ENCODE peak calls at places on chromosomes 2 and 18, in nine cellular contexts. W is bronchial epithelial cell, U is GM12864, D is ascending aorta, P is Calu3, C is A549, K is cardiac fibroblast, V is GM10248, A is cardiac muscle cell. M is an unnamed sample.

GRCh38 chr2:241309684-241310117 is 5.8 kb downstream of the HDLBP start:
- DNase-seq in W (peak), U (peak), D (no peak), P (no peak), C (no peak), K (peak), V (peak), A (no peak), M (peak)

GRCh38 chr2:69163109-69163508 is 150.1 kb downstream of the ANTXR1 start:
- DNase-seq in W (peak), U (no peak), D (peak), P (peak), C (peak), K (peak), V (no peak), A (no peak), M (no peak)

GRCh38 chr18:47682876-47683275 is 247.6 kb downstream of the SMAD2 start:
- DNase-seq in W (no peak), U (no peak), D (no peak), P (no peak), C (no peak), K (no peak), V (no peak), A (no peak), M (no peak)

GRCh38 chr2:55159037-55159651 is 72.9 kb downstream of the CLHC1 start:
- DNase-seq in W (peak), U (no peak), D (peak), P (no peak), C (no peak), K (no peak), V (peak), A (no peak), M (no peak)

GRCh38 chr2:108614659-108615058 is 80.4 kb downstream of the LIMS1 start:
- DNase-seq in W (peak), U (no peak), D (no peak), P (no peak), C (no peak), K (no peak), V (no peak), A (no peak), M (no peak)

GRCh38 chr2:44542520-44542919 is 180.8 kb downstream of the CAMKMT start:
- DNase-seq in W (no peak), U (no peak), D (no peak), P (no peak), C (no peak), K (no peak), V (no peak), A (no peak), M (no peak)

GRCh38 chr18:65287642-65288041 is 463.2 kb upstream of the CDH7 start:
- DNase-seq in W (no peak), U (no peak), D (no peak), P (no peak), C (no peak), K (no peak), V (no peak), A (no peak), M (no peak)

GRCh38 chr2:234679766-234680687 is 183.1 kb upstream of the ARL4C start:
- DNase-seq in W (peak), U (no peak), D (peak), P (peak), C (peak), K (peak), V (no peak), A (no peak), M (no peak)

GRCh38 chr18:75244336-75244735 is 33.7 kb downstream of the TSHZ1 start:
- DNase-seq in W (no peak), U (no peak), D (no peak), P (peak), C (peak), K (no peak), V (no peak), A (peak), M (no peak)

GRCh38 chr2:108630567-108631405 is 88.5 kb upstream of the RANBP2 start:
- DNase-seq in W (peak), U (no peak), D (no peak), P (no peak), C (no peak), K (peak), V (no peak), A (no peak), M (no peak)

GRCh38 chr18:76495435-76496199 is 575 bp upstream of the ZNF516 start:
- DNase-seq in W (no peak), U (no peak), D (peak), P (peak), C (peak), K (peak), V (no peak), A (peak), M (peak)

GRCh38 chr2:170814551-170815245 is 2.0 kb upstream of the GAD1 start:
- DNase-seq in W (no peak), U (no peak), D (no peak), P (no peak), C (no peak), K (no peak), V (no peak), A (no peak), M (no peak)

GRCh38 chr2:234081970-234082822 is 31.7 kb downstream of the SPP2 start:
- DNase-seq in W (peak), U (no peak), D (no peak), P (peak), C (peak), K (no peak), V (no peak), A (no peak), M (no peak)

GRCh38 chr2:8219631-8220393 is 462.0 kb upstream of the ID2 start:
- DNase-seq in W (no peak), U (no peak), D (peak), P (no peak), C (no peak), K (no peak), V (no peak), A (no peak), M (no peak)

GRCh38 chr2:123717616-123718279 is 307.3 kb upstream of the CNTNAP5 start:
- DNase-seq in W (no peak), U (no peak), D (no peak), P (no peak), C (no peak), K (no peak), V (no peak), A (no peak), M (no peak)

GRCh38 chr2:32711219-32711618 is 83.4 kb downstream of the TTC27 start:
- DNase-seq in W (peak), U (no peak), D (no peak), P (no peak), C (peak), K (peak), V (no peak), A (no peak), M (no peak)

DNA sequence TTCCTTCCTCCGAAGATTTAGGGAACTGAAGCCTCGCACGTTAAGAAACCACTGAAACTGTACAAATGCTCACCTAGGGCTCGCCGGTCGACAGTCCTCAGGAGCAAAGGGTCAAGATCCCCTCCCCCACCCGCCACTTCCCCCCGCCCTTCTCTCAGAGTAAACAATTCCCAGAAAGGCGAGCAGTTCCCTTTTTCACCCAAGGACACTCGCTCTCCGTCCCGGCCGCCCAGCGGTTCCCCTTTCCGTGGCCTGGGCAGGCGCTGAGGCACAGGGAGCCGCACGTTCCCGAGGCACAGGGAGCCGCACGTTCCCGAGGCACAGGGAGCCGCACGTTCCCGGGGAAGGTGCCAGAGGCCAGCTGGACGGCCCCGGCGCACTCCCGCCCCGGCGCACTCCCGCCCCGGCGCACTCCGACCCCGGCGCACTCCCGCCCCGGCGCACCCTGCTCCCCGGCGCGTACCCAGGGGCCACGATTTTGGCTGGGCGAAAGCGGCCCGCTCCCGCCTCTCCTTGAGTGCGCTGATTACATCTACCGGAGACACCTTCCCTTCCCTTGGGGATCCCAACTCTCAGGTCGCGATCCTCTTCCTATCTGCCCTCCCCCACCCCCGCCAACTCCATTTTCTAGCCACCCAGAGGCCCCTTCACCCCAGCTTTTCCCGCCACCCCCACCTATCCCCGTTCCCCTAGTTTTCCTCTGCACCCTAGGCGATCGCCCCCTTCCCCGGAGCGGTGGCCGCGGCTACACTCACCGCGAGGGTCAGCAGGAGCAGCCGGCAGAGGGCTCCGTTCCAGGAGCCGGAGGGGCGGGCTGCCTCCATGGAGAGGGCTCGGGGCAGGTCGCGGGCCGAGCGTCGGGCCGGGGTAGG is 837 bp downstream of the DSC2 start:
- DNase-seq in W (no peak), U (no peak), D (peak), P (peak), C (peak), K (no peak), V (peak), A (peak), M (no peak)
- TF ChIP-seq CTCF in W (peak), U (no peak), D (no peak), P (no peak), C (no peak), K (no peak), V (peak), A (no peak), M (no peak)

GRCh38 chr2:136932700-136933099 is 167.4 kb downstream of the THSD7B start:
- DNase-seq in W (peak), U (no peak), D (no peak), P (peak), C (peak), K (peak), V (no peak), A (peak), M (no peak)
- TF ChIP-seq CTCF in W (peak), U (peak), D (no peak), P (peak), C (no peak), K (peak), V (no peak), A (peak), M (no peak)

GRCh38 chr2:206988884-206989283 is 49.6 kb downstream of the CPO start:
- DNase-seq in W (no peak), U (no peak), D (no peak), P (no peak), C (no peak), K (no peak), V (no peak), A (no peak), M (no peak)

GRCh38 chr2:206990335-206990734 is 51.0 kb downstream of the CPO start:
- DNase-seq in W (no peak), U (no peak), D (no peak), P (no peak), C (no peak), K (no peak), V (no peak), A (no peak), M (no peak)

GRCh38 chr2:206987810-206988209 is 48.5 kb downstream of the CPO start:
- DNase-seq in W (no peak), U (no peak), D (no peak), P (no peak), C (no peak), K (no peak), V (no peak), A (no peak), M (no peak)

GRCh38 chr2:206986943-206987342 is 47.6 kb downstream of the CPO start:
- DNase-seq in W (no peak), U (no peak), D (no peak), P (no peak), C (no peak), K (no peak), V (no peak), A (no peak), M (no peak)

GRCh38 chr2:206989306-206989705 is 50.0 kb downstream of the CPO start:
- DNase-seq in W (peak), U (no peak), D (no peak), P (peak), C (peak), K (peak), V (peak), A (peak), M (no peak)
- TF ChIP-seq CTCF in W (peak), U (peak), D (peak), P (peak), C (peak), K (peak), V (peak), A (peak), M (peak)

GRCh38 chr2:38076710-38077430 is 919 bp upstream of the CYP1B1 start:
- DNase-seq in W (peak), U (peak), D (peak), P (peak), C (peak), K (peak), V (peak), A (peak), M (no peak)
- TF ChIP-seq CTCF in W (peak), U (peak), D (peak), P (peak), C (peak), K (no peak), V (peak), A (peak), M (no peak)

DNA sequence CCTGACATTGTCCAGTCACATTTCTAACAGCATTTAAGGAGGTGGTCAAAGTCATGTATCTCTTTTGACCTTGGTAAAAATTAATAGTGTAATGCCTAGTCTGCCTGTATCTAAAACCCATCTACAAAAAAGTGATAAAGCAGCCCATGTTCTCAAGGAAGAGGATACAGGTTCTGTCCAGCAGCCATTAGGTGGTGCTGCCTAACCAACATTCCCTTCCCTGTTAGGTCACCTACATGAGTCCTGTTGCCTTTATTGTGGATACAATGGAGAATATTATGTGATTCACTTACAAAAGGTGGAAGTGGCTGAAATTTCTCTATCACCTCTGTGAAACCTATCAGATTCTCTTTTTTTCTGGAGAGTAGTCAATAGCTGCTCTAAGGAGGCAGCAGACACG is 52.5 kb downstream of the AQP4 start:
- DNase-seq in W (peak), U (peak), D (no peak), P (peak), C (peak), K (peak), V (peak), A (peak), M (no peak)
- TF ChIP-seq CTCF in W (peak), U (peak), D (no peak), P (peak), C (peak), K (no peak), V (peak), A (peak), M (no peak)

GRCh38 chr18:51133580-51134160 is 63.8 kb downstream of the MEX3C start:
- DNase-seq in W (no peak), U (no peak), D (no peak), P (no peak), C (no peak), K (peak), V (no peak), A (no peak), M (no peak)
- TF ChIP-seq CTCF in W (no peak), U (no peak), D (no peak), P (no peak), C (no peak), K (no peak), V (no peak), A (no peak), M (no peak)

DNA sequence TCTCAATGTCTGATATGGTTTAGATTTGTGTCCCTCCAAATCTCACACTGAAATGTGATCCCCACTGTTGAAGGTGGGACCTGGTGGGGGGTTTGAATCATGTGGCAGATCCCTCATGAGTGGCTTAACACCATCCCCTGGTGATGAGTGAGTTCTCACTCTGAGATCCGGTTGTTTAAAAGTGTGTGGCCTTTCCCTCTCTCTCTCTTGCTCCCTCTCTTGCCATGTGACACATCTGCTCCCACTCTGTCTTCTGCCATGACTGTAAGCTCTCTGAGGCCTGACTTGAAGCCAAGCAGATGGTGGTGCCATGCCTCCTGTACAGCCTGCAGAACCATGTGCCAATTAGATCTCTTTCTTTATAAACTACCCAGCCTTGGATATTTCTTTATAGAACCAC is 108.8 kb downstream of the RBMS1 start:
- DNase-seq in W (no peak), U (no peak), D (no peak), P (no peak), C (no peak), K (no peak), V (no peak), A (no peak), M (no peak)
- TF ChIP-seq CTCF in W (no peak), U (no peak), D (no peak), P (no peak), C (no peak), K (no peak), V (no peak), A (no peak), M (no peak)

DNA sequence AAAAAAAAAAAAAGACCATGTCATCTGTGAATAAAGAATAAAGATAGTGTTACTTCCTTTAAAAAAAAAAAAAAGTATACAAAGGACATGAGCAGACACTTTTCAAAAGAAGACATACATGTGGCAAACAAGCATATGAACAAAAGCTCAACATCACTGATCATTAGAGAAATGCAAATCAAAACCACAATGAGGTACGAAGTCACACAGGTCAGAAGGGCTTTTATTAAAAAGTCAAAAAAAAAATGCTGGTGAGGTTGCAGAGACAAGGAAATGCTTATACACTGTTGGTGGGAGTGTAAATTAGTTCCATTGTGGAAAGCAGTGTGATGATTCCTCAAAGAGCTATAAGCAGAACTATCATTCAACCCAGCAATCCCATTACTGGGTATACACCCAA is 11.9 kb upstream of the ZC3H15 start:
- DNase-seq in W (no peak), U (no peak), D (no peak), P (no peak), C (no peak), K (no peak), V (no peak), A (no peak), M (no peak)
- TF ChIP-seq CTCF in W (no peak), U (no peak), D (no peak), P (no peak), C (no peak), K (no peak), V (no peak), A (no peak), M (no peak)

M was measured in natural killer cell.